ENCODE peak calls at places on chromosomes 13 and 19, in six cellular contexts. H, A, D, S, J and K are unnamed samples.

GRCh38 chr13:35266412-35266811 is 210.1 kb downstream of the MAB21L1 start:
- DNase-seq in A (no peak), H (no peak), S (no peak), J (no peak), D (no peak), K (no peak)

GRCh38 chr19:53195265-53195879 is 2.2 kb upstream of the ZNF665 start:
- DNase-seq in S (peak; percentile 85), H (peak; percentile 75), D (peak; percentile 75), A (peak; percentile 87), J (peak; percentile 65), K (no peak)

GRCh38 chr19:14672043-14672872 is 2.4 kb downstream of the ADGRE3 start:
- DNase-seq in A (no peak), D (no peak), S (no peak), H (peak; percentile 52), J (no peak), K (no peak)

GRCh38 chr13:59776924-59777690 is 386.6 kb downstream of the DIAPH3 start:
- DNase-seq in H (no peak), D (no peak), J (no peak), S (no peak), A (no peak), K (no peak)

GRCh38 chr19:17873661-17874422 is 2.1 kb downstream of the SLC5A5 start:
- DNase-seq in H (peak; percentile 57), D (peak; percentile 84), S (no peak), A (no peak), J (no peak), K (peak; percentile 77)

GRCh38 chr19:56840452-56841193 is at the start of the genes PEG3 and ZIM2:
- DNase-seq in J (peak; percentile 59), H (no peak), A (peak; percentile 93), D (no peak), S (peak; percentile 77), K (no peak)

GRCh38 chr13:51689597-51689996 is 105.3 kb downstream of the WDFY2 start:
- DNase-seq in H (no peak), D (no peak), S (no peak), A (no peak), J (no peak), K (no peak)

GRCh38 chr13:27372896-27373295 is 51.5 kb upstream of the GTF3A start:
- DNase-seq in D (no peak), A (no peak), H (no peak), S (no peak), J (peak; percentile 81), K (peak; percentile 73)

GRCh38 chr19:58059003-58059671 is at the start of gene ZNF135:
- DNase-seq in A (peak; percentile 95), D (peak; percentile 89), J (peak; percentile 86), S (peak; percentile 87), H (peak; percentile 41), K (peak; percentile 83)

GRCh38 chr19:21749090-21749489 is 18.3 kb downstream of the ZNF100 start:
- DNase-seq in J (no peak), D (no peak), S (no peak), A (no peak), H (no peak), K (no peak)

GRCh38 chr13:114106991-114107685 is 25.3 kb downstream of the RASA3 start:
- DNase-seq in D (peak; percentile 69), S (peak; percentile 55), A (peak; percentile 65), H (no peak), J (peak; percentile 51), K (peak; percentile 51)

GRCh38 chr13:102582256-102582655 is 14.5 kb upstream of the TPP2 start:
- DNase-seq in D (no peak), H (no peak), J (no peak), A (no peak), S (no peak), K (no peak)

GRCh38 chr19:16428372-16429036 is 43.3 kb downstream of the EPS15L1 start:
- DNase-seq in J (no peak), S (no peak), H (no peak), D (no peak), A (no peak), K (no peak)

GRCh38 chr13:109394311-109394988 is 391.9 kb downstream of the IRS2 start:
- DNase-seq in S (peak; percentile 30), D (no peak), H (no peak), A (no peak), J (no peak), K (no peak)

GRCh38 chr13:40635315-40635995 is 31.0 kb downstream of the FOXO1 start:
- DNase-seq in J (no peak), H (no peak), A (no peak), D (no peak), S (no peak), K (no peak)

GRCh38 chr13:113143466-113144254 is 14.8 kb upstream of the PROZ start:
- DNase-seq in S (no peak), J (no peak), H (no peak), D (peak; percentile 66), A (no peak), K (no peak)

GRCh38 chr13:26839682-26840081 is 79.1 kb upstream of the GPR12 start:
- DNase-seq in H (no peak), S (peak; percentile 30), A (no peak), D (no peak), J (no peak), K (no peak)

GRCh38 chr13:109297628-109298027 is 488.8 kb downstream of the IRS2 start:
- DNase-seq in A (no peak), D (no peak), S (no peak), H (no peak), J (no peak), K (no peak)

GRCh38 chr13:31930901-31931522 is 100.6 kb upstream of the FRY start:
- DNase-seq in S (no peak), D (no peak), A (no peak), J (no peak), H (no peak), K (no peak)

GRCh38 chr19:17946965-17947784 is 14.4 kb downstream of the CCDC124 start:
- DNase-seq in A (no peak), D (peak; percentile 88), H (no peak), J (no peak), S (no peak), K (no peak)

GRCh38 chr13:73984201-73984600 is 150.0 kb downstream of the KLF12 start:
- DNase-seq in H (no peak), D (no peak), A (no peak), S (no peak), J (no peak), K (peak; percentile 52)

GRCh38 chr13:95267662-95268369 is 33.4 kb downstream of the ABCC4 start:
- DNase-seq in A (peak; percentile 73), H (no peak), S (no peak), J (no peak), D (no peak), K (no peak)

GRCh38 chr13:29852464-29853054 is 2.1 kb upstream of the UBL3 start:
- DNase-seq in J (no peak), H (no peak), D (no peak), A (no peak), S (no peak), K (no peak)

DNA sequence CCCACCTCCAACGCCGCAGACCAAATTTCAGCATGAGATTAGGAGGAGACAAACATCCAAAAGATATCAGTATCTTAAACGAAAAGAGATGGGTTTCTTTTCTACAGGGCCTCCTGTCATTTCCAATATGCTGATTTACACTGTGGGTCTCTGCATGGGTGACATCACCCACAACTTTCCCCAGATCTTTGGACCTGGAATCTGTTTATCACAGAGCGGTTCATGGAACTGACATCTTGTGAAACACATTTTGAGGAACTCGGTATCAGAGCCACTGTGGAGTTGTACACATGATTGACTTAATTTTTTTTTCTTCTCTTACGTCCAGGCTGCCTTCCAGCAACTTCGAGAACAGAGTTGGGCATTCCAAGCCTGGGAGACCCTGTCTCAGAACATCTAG is 80.3 kb upstream of the SERP2 start:
- DNase-seq in D (no peak), H (no peak), S (no peak), A (no peak), J (no peak), K (no peak)
- H3K4me1 ChIP-seq in D (no peaks in the 10 kb centered on the region), H (peaks cover 4% of the 10 kb centered on the region), S (peaks cover 21% of the 10 kb centered on the region), A (peaks cover 32% of the 10 kb centered on the region), J (no peaks in the 10 kb centered on the region), K (peaks cover 12% of the 10 kb centered on the region)

DNA sequence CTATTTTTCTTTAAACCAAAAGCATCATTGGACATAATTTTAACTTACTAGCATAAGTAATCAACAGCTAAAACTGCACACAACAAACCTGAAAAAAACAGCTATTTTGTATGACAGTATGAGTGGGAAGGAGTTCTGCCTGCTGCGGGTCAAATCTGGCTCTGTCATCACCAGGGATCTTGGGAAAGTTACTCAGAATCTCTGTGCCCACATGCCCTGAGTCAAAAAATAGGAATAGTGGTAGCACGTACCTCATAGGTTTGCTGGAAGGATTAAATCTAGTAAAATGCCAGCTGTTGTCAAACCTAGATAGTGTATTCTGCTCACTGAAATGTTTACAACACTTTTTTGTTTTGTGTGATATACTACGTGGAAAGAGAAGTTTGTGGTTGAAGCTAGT is 1.1 kb downstream of the CLN5 start:
- DNase-seq in H (no peak), S (no peak), A (no peak), D (no peak), J (no peak), K (no peak)
- H3K4me3 ChIP-seq in H (peak overlapping the region; percentile 91), S (peak overlapping the region; percentile 87), A (peak overlapping the region; percentile 52), D (peak overlapping the region; percentile 55), J (peak overlapping the region; percentile 75), K (peak overlapping the region; percentile 59)

GRCh38 chr13:46683879-46684278 is 113.1 kb downstream of the ESD start:
- DNase-seq in J (no peak), D (no peak), S (no peak), A (no peak), H (no peak), K (no peak)

GRCh38 chr13:46675016-46675415 is 121.9 kb downstream of the ESD start:
- DNase-seq in J (no peak), A (no peak), D (no peak), H (no peak), S (no peak), K (no peak)

GRCh38 chr13:46682015-46682414 is 114.9 kb downstream of the ESD start:
- DNase-seq in S (no peak), H (no peak), A (no peak), D (no peak), J (no peak), K (no peak)

GRCh38 chr13:46676378-46676725 is 120.6 kb downstream of the ESD start:
- DNase-seq in J (no peak), H (no peak), A (no peak), D (no peak), S (no peak), K (no peak)

DNA sequence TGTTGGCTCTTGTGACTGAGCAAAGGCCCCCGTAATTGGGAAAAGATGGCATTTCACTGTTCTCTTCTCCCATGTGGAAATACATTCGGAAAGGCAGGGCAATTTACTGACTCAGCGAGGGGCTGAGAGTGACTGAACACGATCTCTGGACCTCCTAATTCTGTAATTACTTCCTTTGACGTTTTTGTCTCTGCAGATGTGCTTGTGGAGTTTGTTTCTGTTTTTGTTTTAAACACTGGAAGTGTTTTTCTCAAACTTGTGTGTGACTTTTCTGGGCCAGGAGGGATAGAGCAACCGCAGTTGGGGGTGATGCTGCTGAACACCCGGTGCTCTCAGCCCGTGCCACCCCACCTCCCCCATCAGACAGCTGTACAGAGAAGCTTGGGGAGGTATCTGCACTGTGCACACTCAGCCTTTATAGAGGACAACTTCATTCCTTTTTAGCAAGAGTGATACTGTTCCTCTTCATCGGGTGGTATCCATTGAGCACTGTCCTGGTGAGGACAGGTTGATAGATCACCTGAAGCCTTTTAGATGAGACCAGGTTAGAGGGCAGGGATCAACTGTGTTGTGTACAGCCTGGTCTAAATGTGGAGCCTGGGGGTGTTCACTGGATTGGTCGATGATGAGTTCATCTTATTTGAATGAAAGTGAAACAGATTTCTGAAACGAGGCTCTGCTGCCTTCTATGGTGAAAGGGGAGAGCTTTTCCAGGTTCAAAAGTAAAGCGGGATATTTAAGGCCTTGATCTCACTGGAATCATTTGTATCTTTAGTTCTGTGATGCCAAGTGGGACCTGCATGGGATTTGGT is 117.4 kb downstream of the ESD start:
- DNase-seq in D (peak; percentile 84), S (no peak), J (no peak), H (peak; percentile 49), A (no peak), K (no peak)
- H3K4me1 ChIP-seq in D (peaks cover 78% of the 10 kb centered on the region), S (peaks cover 41% of the 10 kb centered on the region), J (no peaks in the 10 kb centered on the region), H (peaks cover 19% of the 10 kb centered on the region), A (peaks cover 19% of the 10 kb centered on the region), K (peaks cover 23% of the 10 kb centered on the region)

GRCh38 chr19:4301590-4302237 is 475 bp downstream of the TMIGD2 start:
- DNase-seq in D (no peak), S (no peak), A (no peak), H (no peak), J (no peak), K (no peak)
- H3K4me3 ChIP-seq in D (no peak overlapping the region), S (no peak overlapping the region), A (no peak overlapping the region), H (peak overlapping the region; percentile 33), J (no peak overlapping the region), K (no peak overlapping the region)